ENCODE peak calls at places on chromosomes 11 and 22, in six cellular contexts. W, E, G, M, K and B are unnamed samples.

GRCh38 chr11:64284962-64285884 is at the start of gene GPR137:
- DNase-seq in M (peak; percentile 99), G (peak; percentile 93), W (peak; percentile 88), K (peak; percentile 95), E (peak; percentile 92), B (peak; percentile 86)

GRCh38 chr11:1935156-1936071 is 11.7 kb upstream of the MRPL23 start:
- DNase-seq in M (peak; percentile 73), W (peak; percentile 11), G (no peak), K (no peak), E (no peak), B (no peak)

GRCh38 chr11:63508009-63508408 is 2.1 kb downstream of the LGALS12 start:
- DNase-seq in M (no peak), K (no peak), G (peak; percentile 59), E (no peak), W (peak; percentile 75), B (no peak)

GRCh38 chr11:78030429-78031325 is 7.6 kb upstream of the KCTD14 start:
- DNase-seq in M (peak; percentile 76), K (no peak), G (peak; percentile 78), E (peak; percentile 77), W (peak; percentile 85), B (no peak)

GRCh38 chr11:67313125-67313890 is 10.0 kb downstream of the SSH3 start:
- DNase-seq in G (no peak), K (peak; percentile 34), W (no peak), E (no peak), M (no peak), B (no peak)

GRCh38 chr22:46744581-46744980 is 6.5 kb upstream of the CERK start:
- DNase-seq in K (no peak), M (no peak), G (peak; percentile 66), W (no peak), E (no peak), B (no peak)

GRCh38 chr11:115741376-115741775 is 237.2 kb upstream of the CADM1 start:
- DNase-seq in E (no peak), G (peak; percentile 33), M (peak; percentile 26), K (no peak), W (no peak), B (no peak)

GRCh38 chr11:78319453-78319955 is 98.1 kb downstream of the GAB2 start:
- DNase-seq in G (peak; percentile 11), W (no peak), M (no peak), E (peak; percentile 79), K (no peak), B (no peak)

GRCh38 chr11:118241191-118242098 is 10.7 kb downstream of the MPZL3 start:
- DNase-seq in K (no peak), G (peak; percentile 80), M (no peak), W (peak; percentile 51), E (no peak), B (peak; percentile 50)

GRCh38 chr11:128593281-128593680 is 5.9 kb upstream of the ETS1 start:
- DNase-seq in W (no peak), G (no peak), M (no peak), E (no peak), K (no peak), B (no peak)

GRCh38 chr11:64078294-64078693 is 42.6 kb downstream of the FLRT1 start:
- DNase-seq in M (peak; percentile 54), W (no peak), G (no peak), K (no peak), E (no peak), B (no peak)

GRCh38 chr11:111427471-111427912 is 48.4 kb upstream of the POU2AF1 start:
- DNase-seq in G (peak; percentile 44), W (no peak), M (no peak), E (no peak), K (no peak), B (no peak)

GRCh38 chr22:35568751-35569725 is 28.4 kb downstream of the RASD2 start:
- DNase-seq in E (no peak), M (no peak), K (no peak), G (peak; percentile 35), W (no peak), B (no peak)

GRCh38 chr11:4484310-4484709 is 1.9 kb downstream of the OR52K1 start:
- DNase-seq in K (no peak), G (no peak), W (no peak), M (no peak), E (no peak), B (no peak)

GRCh38 chr11:10876168-10876567 is 18.3 kb upstream of the ZBED5 start:
- DNase-seq in K (no peak), M (no peak), E (no peak), W (no peak), G (no peak), B (no peak)

GRCh38 chr11:19220903-19221682 is 19.3 kb upstream of the CSRP3 start:
- DNase-seq in K (no peak), W (no peak), E (no peak), M (no peak), G (no peak), B (no peak)

DNA sequence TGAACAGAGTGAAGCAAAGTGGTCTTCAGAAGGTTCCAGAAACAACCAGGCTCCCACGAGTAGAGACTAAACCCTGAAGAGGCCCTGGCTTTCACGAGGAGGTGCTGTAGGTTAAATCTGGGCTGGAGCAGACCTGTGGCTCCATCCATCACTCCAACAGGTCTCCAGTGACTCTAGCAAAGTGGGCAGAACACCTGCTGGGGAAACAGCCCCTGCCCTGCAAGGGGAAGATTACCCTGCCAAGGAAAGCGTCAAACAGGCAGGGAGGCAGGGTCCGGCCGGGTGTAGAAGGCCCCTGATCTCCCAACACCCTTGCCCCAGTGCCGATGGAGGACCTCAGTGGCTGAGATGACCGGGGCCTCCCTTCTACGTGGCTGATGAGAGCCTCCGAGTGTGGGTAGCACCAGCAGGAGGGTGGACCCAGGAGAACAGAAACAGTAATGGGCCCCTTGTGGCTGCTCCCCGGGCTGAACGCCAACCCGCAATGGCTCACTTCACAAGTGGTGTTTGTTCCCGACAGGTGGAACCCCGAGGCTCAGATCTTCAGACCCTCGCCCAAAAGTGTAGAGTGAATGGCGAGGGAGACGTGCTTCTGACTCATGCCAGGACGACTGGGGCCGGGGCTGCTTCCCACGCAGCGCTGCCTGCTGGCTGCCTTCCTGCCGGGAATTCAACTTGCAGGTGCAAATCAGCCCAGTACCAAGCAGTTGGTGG is 112.0 kb downstream of the SHANK2 start:
- DNase-seq in E (no peak), M (peak; percentile 74), W (no peak), K (no peak), G (no peak), B (no peak)
- H3K27me3 ChIP-seq in E (no peaks in the 10 kb centered on the region), M (no peaks in the 10 kb centered on the region), W (no peaks in the 10 kb centered on the region), K (peaks cover 6% of the 10 kb centered on the region), G (no peaks in the 10 kb centered on the region), B (no peaks in the 10 kb centered on the region)

DNA sequence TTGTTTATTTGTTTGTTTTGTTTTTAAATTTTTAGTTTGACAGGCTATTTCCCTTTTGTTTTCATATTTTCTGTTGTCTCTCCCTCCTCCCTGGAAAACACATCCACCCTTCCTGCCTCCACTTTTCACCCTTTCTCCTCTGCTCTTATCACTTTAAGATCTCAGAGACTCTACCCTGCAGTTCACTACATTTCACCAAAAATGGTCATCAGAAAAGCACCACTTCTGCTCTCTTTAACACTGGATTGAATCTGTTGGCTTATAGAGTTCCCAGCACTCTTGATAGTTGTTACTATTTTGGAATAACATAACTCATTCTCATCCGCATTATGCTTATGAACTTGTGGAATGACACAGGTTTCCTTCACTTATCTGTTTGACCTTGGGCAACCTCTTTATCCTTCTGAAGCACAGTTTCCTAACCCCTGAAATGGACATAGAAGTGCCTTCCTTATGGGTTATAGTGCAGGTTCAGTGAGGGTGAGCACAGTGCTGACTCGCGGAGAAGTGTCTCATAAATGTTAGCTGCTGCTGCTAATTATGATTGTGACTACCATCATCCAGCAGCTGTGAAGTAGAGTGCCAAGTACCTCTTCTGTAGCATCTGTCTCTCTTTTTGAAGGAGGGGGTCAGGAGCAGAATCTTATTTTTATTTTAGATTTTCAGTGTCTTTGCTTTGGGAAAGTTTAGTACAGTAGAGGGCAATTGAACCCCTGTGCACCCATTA is 15.0 kb downstream of the TEAD1 start:
- DNase-seq in G (no peak), K (no peak), W (no peak), E (no peak), M (no peak), B (no peak)
- H3K4me1 ChIP-seq in G (peaks cover 82% of the 10 kb centered on the region), K (peaks cover 57% of the 10 kb centered on the region), W (peaks cover 24% of the 10 kb centered on the region), E (peaks cover 95% of the 10 kb centered on the region), M (peaks cover 25% of the 10 kb centered on the region), B (no peaks in the 10 kb centered on the region)

GRCh38 chr11:124840666-124841065 is 24.6 kb upstream of the ROBO3 start:
- DNase-seq in G (no peak), E (no peak), K (no peak), M (no peak), W (no peak), B (no peak)

GRCh38 chr11:124841765-124842700 is 23.2 kb upstream of the ROBO3 start:
- DNase-seq in M (no peak), W (no peak), K (no peak), E (no peak), G (no peak), B (no peak)

GRCh38 chr11:124841186-124841585 is 24.0 kb upstream of the ROBO3 start:
- DNase-seq in M (no peak), E (no peak), G (no peak), K (no peak), W (no peak), B (no peak)

GRCh38 chr11:124839051-124839971 is 25.9 kb upstream of the ROBO3 start:
- DNase-seq in W (no peak), K (no peak), M (peak; percentile 86), G (peak; percentile 23), E (no peak), B (no peak)

DNA sequence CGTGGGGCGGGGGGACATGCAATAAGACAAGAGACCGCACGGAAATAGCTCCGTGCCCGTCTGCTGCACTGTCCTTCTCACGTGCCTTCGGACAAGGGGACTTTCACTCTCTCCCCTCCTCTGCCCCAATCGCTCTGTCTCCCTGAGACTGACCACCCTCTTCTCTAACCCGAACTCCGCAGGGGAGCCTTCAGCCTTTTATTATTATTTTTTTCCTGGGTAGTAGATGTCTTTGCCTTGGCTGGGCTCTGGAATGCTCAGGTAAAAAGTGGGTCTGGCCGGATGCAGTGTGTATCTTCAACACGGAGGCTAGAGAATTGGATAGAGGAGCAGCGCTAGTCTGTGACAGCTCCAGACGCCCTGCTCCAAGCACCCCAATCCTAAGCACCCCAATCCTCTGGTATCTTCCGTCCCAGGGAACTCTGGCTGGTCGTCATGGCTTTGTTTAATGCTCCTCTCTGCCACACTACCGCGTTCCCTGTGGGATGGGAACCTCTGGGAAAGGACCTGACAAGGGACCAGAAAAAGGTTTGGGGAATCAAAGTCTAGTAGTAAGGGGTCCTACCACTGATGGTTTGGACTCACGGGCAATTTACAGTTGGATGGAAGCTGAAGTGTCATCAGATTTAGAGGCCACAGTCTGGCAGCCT is 25.1 kb upstream of the ROBO3 start:
- DNase-seq in M (no peak), W (no peak), G (no peak), E (no peak), K (no peak), B (no peak)
- H3K27me3 ChIP-seq in M (peaks cover 29% of the 10 kb centered on the region), W (no peaks in the 10 kb centered on the region), G (peaks cover 75% of the 10 kb centered on the region), E (peaks cover 76% of the 10 kb centered on the region), K (peaks cover 75% of the 10 kb centered on the region), B (peaks cover 60% of the 10 kb centered on the region)

GRCh38 chr11:7610393-7610792 is 62.9 kb downstream of the CYB5R2 start:
- DNase-seq in E (no peak), K (no peak), G (no peak), W (no peak), M (no peak), B (no peak)

GRCh38 chr11:7611411-7611810 is 61.9 kb downstream of the CYB5R2 start:
- DNase-seq in E (no peak), M (no peak), W (no peak), K (no peak), G (no peak), B (no peak)

GRCh38 chr11:7606496-7606895 is 66.8 kb downstream of the CYB5R2 start:
- DNase-seq in K (no peak), M (no peak), E (no peak), G (no peak), W (no peak), B (no peak)

GRCh38 chr11:7609521-7609920 is 63.8 kb downstream of the CYB5R2 start:
- DNase-seq in E (no peak), M (no peak), W (no peak), K (no peak), G (no peak), B (no peak)

GRCh38 chr11:7609015-7609414 is 64.3 kb downstream of the CYB5R2 start:
- DNase-seq in K (no peak), W (no peak), E (no peak), G (no peak), M (no peak), B (no peak)
- H3K4me1 ChIP-seq in K (peaks cover 27% of the 10 kb centered on the region), W (peaks cover 39% of the 10 kb centered on the region), E (no peaks in the 10 kb centered on the region), G (peaks cover 55% of the 10 kb centered on the region), M (peaks cover 5% of the 10 kb centered on the region), B (no peaks in the 10 kb centered on the region)